ENCODE peak calls at places on chromosomes 11 and 22, in five cellular contexts. Z is IMR-90, X is fibroblast of mammary gland, Y is GM23248, B is colonic mucosa. M is an unnamed sample.

GRCh38 chr11:126284829-126285228 is 1.9 kb downstream of the TIRAP start:
- DNase-seq in Z (peak), X (peak), B (peak), Y (peak), M (peak)

GRCh38 chr11:2186669-2187266 is 15.2 kb upstream of the TH start:
- DNase-seq in B (no peak), Z (no peak), X (no peak), Y (peak), M (no peak)

GRCh38 chr11:44780940-44781631 is 54.3 kb downstream of the TSPAN18 start:
- DNase-seq in Y (no peak), X (no peak), B (no peak), Z (peak), M (no peak)

GRCh38 chr11:107562647-107563208 is 2.8 kb downstream of the ALKBH8 start:
- DNase-seq in Z (peak), B (no peak), X (peak), Y (peak), M (no peak)

GRCh38 chr22:37284807-37285355 is 2.6 kb downstream of the CYTH4 start:
- DNase-seq in X (no peak), B (peak), Y (no peak), Z (no peak), M (peak)

GRCh38 chr22:45341503-45341902 is 31.8 kb downstream of the FAM118A start:
- DNase-seq in B (no peak), X (no peak), Z (no peak), Y (no peak), M (no peak)

GRCh38 chr11:115927823-115928329 is 423.7 kb upstream of the CADM1 start:
- DNase-seq in Z (no peak), X (no peak), B (no peak), Y (no peak), M (no peak)

GRCh38 chr22:30763815-30764686 is 69.4 kb downstream of the OSBP2 start:
- DNase-seq in Z (peak), B (peak), X (peak), Y (peak), M (peak)

GRCh38 chr11:83097671-83098070 is 26.0 kb upstream of the RAB30 start:
- DNase-seq in X (peak), Y (peak), Z (peak), B (no peak), M (no peak)

GRCh38 chr11:64789331-64790204 is 11.2 kb upstream of the SF1 start:
- DNase-seq in X (no peak), Y (no peak), Z (no peak), B (no peak), M (no peak)

GRCh38 chr22:19430890-19431541 is 517 bp downstream of the HIRA start:
- DNase-seq in Z (peak), B (peak), Y (peak), X (peak), M (peak)

GRCh38 chr11:17063171-17064002 is 14.1 kb downstream of the RPS13 start:
- DNase-seq in X (peak), B (peak), Y (peak), Z (peak), M (peak)

GRCh38 chr22:23478175-23478574 is 101.9 kb downstream of the IGLL1 start:
- DNase-seq in Z (no peak), Y (no peak), X (peak), B (no peak), M (no peak)

GRCh38 chr11:63622318-63622717 is 8.1 kb upstream of the PLAAT3 start:
- DNase-seq in B (no peak), Z (no peak), X (no peak), Y (no peak), M (no peak)

GRCh38 chr22:23922921-23923320 is 28.7 kb downstream of the MIF start:
- DNase-seq in Y (no peak), B (no peak), X (no peak), Z (no peak), M (no peak)

GRCh38 chr11:19326499-19326898 is 85.8 kb upstream of the E2F8 start:
- DNase-seq in Z (peak), Y (peak), B (no peak), X (peak), M (no peak)

GRCh38 chr11:67641302-67642147 is 2.0 kb upstream of the TBX10 start:
- DNase-seq in X (no peak), Y (no peak), Z (no peak), B (peak), M (no peak)

GRCh38 chr11:69172674-69173073 is 16.9 kb downstream of the SMIM38 start:
- DNase-seq in Y (peak), X (peak), Z (peak), B (no peak), M (no peak)

GRCh38 chr11:128532571-128533091 is 54.7 kb downstream of the ETS1 start:
- DNase-seq in Y (no peak), Z (no peak), X (no peak), B (no peak), M (no peak)

GRCh38 chr22:47206185-47206584 is 443.7 kb downstream of the TBC1D22A start:
- DNase-seq in Y (no peak), Z (no peak), X (no peak), B (peak), M (no peak)

GRCh38 chr11:2775083-2775625 is 75.4 kb upstream of the KCNQ1OT1 start:
- DNase-seq in X (no peak), Z (no peak), Y (no peak), B (peak), M (peak)

GRCh38 chr11:15627560-15627959 is 512.8 kb downstream of the INSC start:
- DNase-seq in X (peak), Z (peak), B (no peak), Y (peak), M (no peak)

GRCh38 chr22:25069758-25070461 is 117.4 kb downstream of the KIAA1671 start:
- DNase-seq in Y (no peak), Z (no peak), X (no peak), B (no peak), M (no peak)

GRCh38 chr22:42959472-42960145 is 55.3 kb downstream of the PACSIN2 start:
- DNase-seq in Z (peak), B (peak), Y (peak), X (peak), M (peak)

GRCh38 chr22:20781272-20781990 is 7.5 kb downstream of the SERPIND1 start:
- DNase-seq in Y (peak), X (peak), Z (peak), B (no peak), M (no peak)

GRCh38 chr11:86548278-86548917 is 124.0 kb downstream of the ME3 start:
- DNase-seq in Y (peak), X (peak), B (no peak), Z (peak), M (no peak)

GRCh38 chr22:37544955-37545702 is 15.2 kb upstream of the CDC42EP1 start:
- DNase-seq in Z (peak), X (peak), Y (peak), B (peak), M (peak)

GRCh38 chr11:88016392-88017020 is 158.7 kb downstream of the RAB38 start:
- DNase-seq in X (peak), Z (peak), B (peak), Y (peak), M (peak)

DNA sequence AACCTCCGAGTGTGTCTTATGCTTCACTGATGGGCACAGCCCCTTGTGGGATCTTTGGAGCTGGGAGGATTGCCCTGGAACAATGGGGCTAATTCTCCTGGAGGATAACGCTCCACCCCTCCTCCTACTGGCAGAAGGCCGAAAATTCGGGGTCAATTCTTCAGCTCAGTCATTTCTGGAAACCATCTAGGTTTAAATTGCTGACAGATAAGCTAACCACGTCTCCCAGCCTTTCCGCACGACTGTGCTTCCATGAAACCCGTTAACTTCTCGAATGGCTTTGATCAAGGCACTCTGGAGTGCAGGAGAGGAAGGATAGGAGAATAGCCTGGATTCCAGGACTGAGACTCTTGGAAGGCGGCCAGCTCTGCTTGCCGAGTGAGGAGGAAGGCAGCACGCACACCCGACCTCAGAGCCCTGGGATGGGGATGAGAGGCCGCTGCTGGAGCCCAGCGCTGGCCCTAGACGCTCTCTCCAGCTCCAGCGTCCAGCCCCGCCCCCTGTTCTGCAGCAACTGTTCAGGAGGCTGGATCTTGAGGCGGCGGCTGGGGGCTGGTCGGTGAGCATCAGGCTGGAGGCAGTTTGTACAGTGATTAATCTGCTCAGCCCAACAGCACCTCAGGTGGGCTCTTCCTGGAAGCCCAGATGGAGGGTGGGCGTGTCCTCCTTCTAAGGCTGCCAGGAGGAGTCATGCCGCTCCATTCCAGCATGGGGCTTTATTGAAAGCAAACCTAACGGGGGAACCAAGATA is 176.7 kb upstream of the NCAM1 start:
- DNase-seq in Z (no peak), B (no peak), Y (peak), X (peak), M (no peak)
- H3K4me3 ChIP-seq in Z (no peak), B (no peak), Y (peak), X (no peak), M (no peak)

GRCh38 chr11:33664166-33664565 is 36.5 kb downstream of the C11orf91 start:
- DNase-seq in Z (no peak), Y (no peak), X (no peak), B (no peak), M (no peak)

GRCh38 chr11:33663121-33663520 is 37.5 kb downstream of the C11orf91 start:
- DNase-seq in Y (no peak), B (no peak), X (no peak), Z (no peak), M (no peak)

GRCh38 chr11:33665666-33666065 is 35.0 kb downstream of the C11orf91 start:
- DNase-seq in B (no peak), X (no peak), Z (no peak), Y (no peak), M (no peak)

GRCh38 chr11:33667819-33668467 is 32.7 kb downstream of the C11orf91 start:
- DNase-seq in Y (no peak), X (no peak), Z (no peak), B (no peak), M (no peak)

GRCh38 chr11:33664829-33665228 is 35.8 kb downstream of the C11orf91 start:
- DNase-seq in Z (no peak), X (no peak), B (no peak), Y (no peak), M (no peak)
- H3K4me3 ChIP-seq in Z (no peak), X (no peak), B (no peak), Y (no peak), M (no peak)

GRCh38 chr11:129750343-129751292 is 65.0 kb upstream of the TMEM45B start:
- DNase-seq in Y (peak), Z (peak), B (peak), X (peak), M (peak)
- H3K4me3 ChIP-seq in Y (no peak), Z (no peak), B (peak), X (no peak), M (no peak)

GRCh38 chr11:76329983-76330382 is 50.9 kb downstream of the THAP12 start:
- DNase-seq in B (no peak), X (no peak), Y (no peak), Z (no peak), M (no peak)

GRCh38 chr11:76327756-76328388 is 53.1 kb downstream of the THAP12 start:
- DNase-seq in B (no peak), Y (no peak), X (no peak), Z (no peak), M (no peak)

GRCh38 chr11:76329084-76329648 is 51.8 kb downstream of the THAP12 start:
- DNase-seq in Z (peak), X (peak), Y (no peak), B (no peak), M (peak)

GRCh38 chr11:76327223-76327622 is 53.7 kb downstream of the THAP12 start:
- DNase-seq in Z (no peak), X (no peak), Y (no peak), B (no peak), M (no peak)

DNA sequence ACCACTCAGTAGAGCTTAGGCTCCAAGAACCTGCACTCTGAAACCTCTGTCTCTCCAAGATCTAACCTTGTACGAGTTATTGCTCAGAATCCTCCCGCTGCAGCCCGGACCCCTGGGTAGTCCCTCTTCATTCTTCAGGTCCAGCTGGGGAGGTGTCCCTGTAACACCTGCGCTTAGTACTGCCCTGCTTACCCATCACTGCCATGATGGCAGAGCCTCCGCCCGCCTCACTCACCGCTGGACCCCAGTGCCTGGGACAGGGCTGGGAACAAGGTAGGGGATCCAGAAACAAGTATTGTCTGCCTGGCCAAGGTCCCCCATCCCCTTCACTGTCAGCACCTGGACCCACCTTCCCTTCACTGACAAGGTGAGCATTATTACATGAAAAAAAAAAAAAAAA is 50.3 kb downstream of the THAP12 start:
- DNase-seq in Y (no peak), Z (no peak), B (no peak), X (no peak), M (no peak)
- H3K4me3 ChIP-seq in Y (no peak), Z (no peak), B (no peak), X (no peak), M (no peak)

DNA sequence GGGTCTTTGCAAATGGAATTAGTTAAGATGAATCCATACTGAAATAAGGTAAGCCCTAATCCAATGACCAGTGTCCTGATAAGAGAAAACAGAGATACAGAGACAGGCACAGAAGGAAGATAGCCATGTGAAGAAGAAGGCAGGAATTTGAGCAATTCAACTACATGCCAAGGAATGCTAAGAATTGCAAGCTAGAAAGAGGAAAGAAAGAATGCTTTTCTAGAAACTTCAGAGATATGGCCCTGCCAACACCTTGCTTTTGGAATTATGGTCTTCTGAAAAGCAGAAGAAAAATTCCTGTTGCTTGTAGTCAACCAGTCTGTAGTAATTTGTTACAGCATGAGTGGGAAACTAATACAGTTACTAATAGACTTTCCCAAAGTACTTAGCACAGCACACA is 111.3 kb downstream of the SLC17A6 start:
- DNase-seq in Z (peak), B (no peak), X (no peak), Y (peak), M (no peak)
- H3K4me3 ChIP-seq in Z (no peak), B (no peak), X (no peak), Y (no peak), M (no peak)

GRCh38 chr11:62444271-62444833 is 25.5 kb downstream of the SCGB1A1 start:
- DNase-seq in X (peak), Z (peak), B (peak), Y (peak), M (peak)
- H3K4me3 ChIP-seq in X (peak), Z (peak), B (peak), Y (peak), M (no peak)

GRCh38 chr22:33057363-33057995 is 702 bp downstream of the SYN3 start:
- DNase-seq in Y (no peak), Z (no peak), X (no peak), B (no peak), M (no peak)
- H3K4me3 ChIP-seq in Y (no peak), Z (no peak), X (no peak), B (no peak), M (no peak)

DNA sequence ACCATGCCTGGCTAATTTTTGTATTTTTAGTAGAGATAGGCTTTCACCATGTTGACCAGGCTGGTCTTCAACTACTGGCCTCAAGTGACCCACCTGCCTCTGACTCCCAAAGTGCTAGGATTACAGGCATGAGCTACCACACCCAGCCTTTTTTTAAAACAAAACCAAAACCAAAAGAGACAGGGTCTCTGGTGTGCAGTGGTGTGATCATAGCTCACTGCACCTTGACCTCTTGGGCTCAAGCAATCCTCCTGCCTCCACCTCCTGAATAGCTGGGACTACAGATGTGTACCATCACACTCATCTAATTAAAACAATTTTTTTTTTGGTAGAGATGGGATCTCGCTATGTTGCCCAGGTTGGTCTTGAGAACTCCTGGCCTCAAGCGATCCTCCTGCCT is 77.7 kb downstream of the PTPRJ start:
- DNase-seq in X (no peak), Y (no peak), Z (no peak), B (no peak), M (no peak)
- H3K4me3 ChIP-seq in X (no peak), Y (no peak), Z (no peak), B (no peak), M (no peak)

GRCh38 chr22:41907436-41908401 is 7.2 kb downstream of the SHISA8 start:
- DNase-seq in Y (peak), Z (peak), B (no peak), X (no peak), M (no peak)

GRCh38 chr22:41910599-41911291 is 4.1 kb downstream of the SHISA8 start:
- DNase-seq in X (peak), B (no peak), Z (no peak), Y (peak), M (no peak)

GRCh38 chr22:41908409-41909289 is 6.2 kb downstream of the SHISA8 start:
- DNase-seq in X (no peak), B (no peak), Y (no peak), Z (no peak), M (no peak)

GRCh38 chr22:41910050-41910598 is 4.8 kb downstream of the SHISA8 start:
- DNase-seq in Y (peak), Z (no peak), B (no peak), X (no peak), M (no peak)

DNA sequence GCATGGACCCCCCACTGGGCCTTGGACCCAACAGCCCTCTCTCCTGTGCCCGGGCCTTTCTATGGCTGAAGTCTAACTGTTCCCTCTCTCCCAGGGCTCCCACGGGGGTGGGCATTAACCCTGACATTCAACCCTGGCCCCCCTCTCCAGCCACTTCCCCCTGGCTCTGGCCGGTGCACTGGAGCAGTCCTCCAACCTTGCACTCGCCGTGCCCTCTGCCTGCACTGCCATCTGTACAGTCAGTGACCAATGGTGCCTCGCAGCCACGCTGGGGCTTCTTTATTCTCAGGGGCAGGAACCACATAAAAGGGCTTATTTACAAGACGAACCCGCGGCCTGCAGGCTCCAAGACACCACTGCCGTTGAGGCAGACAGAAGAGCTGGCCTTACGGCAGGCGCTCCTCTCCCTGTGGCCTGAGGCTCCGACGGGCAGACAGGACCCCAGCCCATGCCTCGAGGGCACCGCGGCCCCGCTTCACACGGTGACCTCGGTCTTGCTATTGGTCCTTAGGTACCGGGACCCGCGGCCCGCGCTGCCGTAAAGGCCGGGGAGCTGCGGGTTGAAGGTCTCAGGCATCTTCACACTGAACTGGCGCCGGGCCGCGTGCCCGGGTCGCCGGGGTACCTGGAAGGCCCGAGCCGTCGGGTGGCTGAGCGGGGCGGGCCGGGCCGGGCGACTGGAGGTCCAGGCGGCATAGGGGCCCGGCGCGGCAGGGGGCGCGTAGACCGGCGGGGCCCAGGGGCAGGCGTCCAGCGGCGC is 5.4 kb downstream of the SHISA8 start:
- DNase-seq in Y (no peak), Z (no peak), X (no peak), B (no peak), M (no peak)
- H3K4me3 ChIP-seq in Y (no peak), Z (no peak), X (no peak), B (peak), M (no peak)

DNA sequence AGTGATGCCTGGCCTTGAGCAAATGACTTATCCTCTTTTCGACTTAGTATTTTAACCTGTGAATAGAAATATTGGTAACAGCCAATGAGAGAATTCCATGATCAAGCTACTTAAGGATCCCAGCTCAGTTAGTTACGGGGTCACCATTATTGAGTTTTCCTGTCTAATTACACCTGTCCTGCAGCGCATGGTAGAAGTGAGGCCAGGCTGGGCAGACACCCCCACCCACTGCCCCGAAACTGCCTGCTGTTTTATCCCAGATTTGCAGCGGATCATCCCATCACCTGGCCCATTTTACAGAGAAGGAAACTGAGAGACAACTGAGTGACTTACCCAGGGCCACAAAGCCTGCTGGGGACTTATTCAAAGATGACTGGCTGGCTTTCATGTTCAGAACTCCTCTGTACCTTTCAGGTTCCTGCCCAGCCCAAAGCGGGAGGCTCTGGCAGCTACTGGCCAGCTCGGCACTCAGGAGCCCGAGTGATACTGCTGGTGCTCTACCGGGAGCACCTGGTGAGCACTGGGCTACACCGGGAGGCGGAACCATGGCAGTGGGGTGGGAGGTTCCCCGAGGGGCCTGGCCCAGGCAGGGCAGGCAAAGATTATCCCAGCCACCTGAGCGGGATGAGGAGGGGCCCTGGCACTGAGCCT is 1.4 kb downstream of the MUS81 start:
- DNase-seq in Z (no peak), B (no peak), Y (no peak), X (no peak), M (no peak)
- H3K4me3 ChIP-seq in Z (peak), B (peak), Y (peak), X (peak), M (peak)